ENCODE peak calls at places on chromosome 18, in ten cellular contexts. B is A549, W is GM12891, Y is H54, Q is body of pancreas, S is spleen, D is esophagus muscularis mucosa, P is NB4, A is IMR-90, K is HCT116. F is an unnamed sample.
A peak's percentile ranks its signal among the peaks of the same experiment; 100 is the strongest.

GRCh38 chr18:5515007-5515744 is 28.6 kb downstream of the EPB41L3 start:
- DNase-seq in A (no peak), W (no peak), P (peak; percentile 14), B (no peak), Y (no peak), D (no peak), Q (no peak), S (no peak), K (no peak), F (no peak)

GRCh38 chr18:78725426-78725825 is 254.2 kb upstream of the SALL3 start:
- DNase-seq in K (no peak), B (no peak), W (no peak), Q (no peak), S (peak; percentile 51), A (no peak), P (no peak), D (no peak), Y (no peak), F (no peak)

GRCh38 chr18:46754188-46754587 is 2.7 kb downstream of the ST8SIA5 start:
- DNase-seq in Q (no peak), K (no peak), A (no peak), P (peak; percentile 41), D (no peak), Y (no peak), B (no peak), W (no peak), S (no peak), F (no peak)

GRCh38 chr18:48732767-48733424 is 194.1 kb downstream of the CTIF start:
- DNase-seq in S (no peak), Y (no peak), D (no peak), W (no peak), Q (no peak), P (no peak), A (no peak), K (no peak), B (no peak), F (no peak)

GRCh38 chr18:48955528-48956261 is 4.9 kb upstream of the SMAD7 start:
- DNase-seq in Y (no peak), A (peak; percentile 85), Q (peak; percentile 56), S (peak; percentile 66), B (no peak), W (no peak), D (no peak), P (no peak), K (no peak), F (no peak)

GRCh38 chr18:79744625-79745024 is 53.1 kb upstream of the KCNG2 start:
- DNase-seq in W (no peak), S (peak; percentile 64), B (no peak), Y (no peak), D (no peak), Q (no peak), K (no peak), P (no peak), A (no peak), F (no peak)

GRCh38 chr18:35076556-35076955 is 35.3 kb downstream of the MAPRE2 start:
- DNase-seq in A (peak; percentile 84), K (no peak), W (no peak), B (no peak), S (no peak), P (no peak), Q (no peak), Y (peak; percentile 19), D (no peak), F (no peak)

GRCh38 chr18:60549338-60549960 is 176.9 kb upstream of the MC4R start:
- DNase-seq in Y (no peak), P (peak; percentile 69), W (no peak), K (peak; percentile 66), S (no peak), B (peak; percentile 58), A (peak; percentile 78), D (no peak), Q (peak; percentile 54), F (peak; percentile 79)

GRCh38 chr18:54607213-54607934 is 16.3 kb downstream of the DYNAP start:
- DNase-seq in P (peak; percentile 42), D (no peak), S (no peak), W (no peak), K (no peak), A (peak; percentile 1), B (peak; percentile 16), Y (no peak), Q (peak; percentile 73), F (no peak)
- TF ChIP-seq POLR2A in P (no peak), D (no peak), S (no peak), W (no peak), K (no peak), A (no peak), B (no peak), Y (no peak), Q (peak; percentile 69), F (no peak)

GRCh38 chr18:75213610-75214009 is 3.0 kb downstream of the TSHZ1 start:
- DNase-seq in Y (no peak), D (no peak), A (peak; percentile 36), P (no peak), K (no peak), W (no peak), Q (no peak), B (no peak), S (no peak), F (no peak)

GRCh38 chr18:75216926-75217303 is 6.3 kb downstream of the TSHZ1 start:
- DNase-seq in K (no peak), W (no peak), P (no peak), A (no peak), Q (no peak), Y (no peak), D (peak; percentile 81), S (no peak), B (no peak), F (no peak)

GRCh38 chr18:75215663-75216062 is 5.1 kb downstream of the TSHZ1 start:
- DNase-seq in B (no peak), P (no peak), K (no peak), D (peak; percentile 82), W (no peak), Q (no peak), Y (no peak), S (no peak), A (no peak), F (no peak)

GRCh38 chr18:75216212-75216925 is 5.8 kb downstream of the TSHZ1 start:
- DNase-seq in P (no peak), S (no peak), Y (no peak), Q (no peak), D (peak; percentile 75), A (peak; percentile 20), K (no peak), W (no peak), B (no peak), F (no peak)

GRCh38 chr18:75214766-75215515 is 4.3 kb downstream of the TSHZ1 start:
- DNase-seq in Q (peak; percentile 44), B (no peak), S (no peak), W (no peak), P (no peak), D (peak; percentile 39), A (no peak), Y (no peak), K (no peak), F (no peak)
- TF ChIP-seq POLR2A in Q (no peak), B (no peak), S (no peak), W (no peak), P (no peak), D (no peak), A (no peak), Y (no peak), K (no peak), F (no peak)

GRCh38 chr18:3665780-3666525 is 216.0 kb downstream of the TGIF1 start:
- DNase-seq in A (peak; percentile 91), S (peak; percentile 88), D (peak; percentile 94), Y (peak; percentile 67), W (peak; percentile 44), P (peak; percentile 78), Q (peak; percentile 87), K (peak; percentile 95), B (peak; percentile 93), F (peak; percentile 96)

GRCh38 chr18:3665187-3665586 is 215.2 kb downstream of the TGIF1 start:
- DNase-seq in W (no peak), S (no peak), A (no peak), Q (no peak), B (no peak), Y (no peak), D (no peak), P (no peak), K (no peak), F (no peak)

GRCh38 chr18:3661989-3662388 is 212.0 kb downstream of the TGIF1 start:
- DNase-seq in P (no peak), D (no peak), Y (no peak), W (no peak), B (no peak), Q (no peak), A (no peak), S (no peak), K (no peak), F (no peak)

GRCh38 chr18:3664563-3665178 is 214.7 kb downstream of the TGIF1 start:
- DNase-seq in S (no peak), Q (peak; percentile 27), A (no peak), Y (no peak), B (peak; percentile 54), D (no peak), K (no peak), W (no peak), P (peak; percentile 64), F (peak; percentile 73)

DNA sequence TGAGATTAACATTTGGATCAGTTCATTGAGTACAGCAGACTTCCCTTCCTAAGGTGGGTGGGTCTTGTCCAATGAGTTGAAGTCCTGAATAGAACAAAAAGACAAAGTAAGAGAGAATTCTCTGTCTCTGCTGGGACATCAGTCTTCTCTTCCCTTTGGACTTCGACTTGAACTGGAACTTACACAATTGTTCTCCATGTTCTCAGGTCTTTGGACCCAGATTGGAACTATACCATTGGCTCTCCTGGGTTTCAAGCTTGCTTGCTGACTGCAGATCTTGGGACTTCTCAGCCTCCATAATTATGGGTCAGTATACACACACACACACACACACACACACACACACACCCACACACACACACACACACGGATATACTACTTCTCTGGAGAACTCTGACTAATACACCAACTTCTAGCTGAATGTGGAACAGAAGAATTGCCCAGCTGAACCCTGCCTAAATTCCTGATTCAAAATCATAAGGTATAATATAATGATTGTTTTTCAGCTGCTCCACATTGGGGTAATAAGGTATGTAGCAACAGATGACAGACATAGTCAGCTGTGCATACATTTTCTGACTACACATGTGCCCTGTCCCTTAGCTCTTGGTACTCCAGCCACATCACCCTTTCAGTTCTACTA is 214.0 kb downstream of the TGIF1 start:
- DNase-seq in S (no peak), D (no peak), K (no peak), P (no peak), A (no peak), Q (no peak), B (no peak), W (no peak), Y (no peak), F (no peak)
- TF ChIP-seq POLR2A in S (no peak), D (no peak), K (no peak), P (no peak), A (no peak), Q (no peak), B (no peak), W (no peak), Y (no peak), F (no peak)

GRCh38 chr18:50307400-50307737 is 19.9 kb upstream of the CXXC1 start:
- DNase-seq in K (no peak), P (no peak), B (no peak), Y (no peak), S (no peak), A (no peak), Q (no peak), W (no peak), D (no peak), F (no peak)

GRCh38 chr18:50311573-50312106 is 24.1 kb upstream of the CXXC1 start:
- DNase-seq in P (peak; percentile 25), B (no peak), W (no peak), Y (no peak), K (no peak), D (no peak), A (no peak), Q (peak; percentile 49), S (no peak), F (no peak)

GRCh38 chr18:50306944-50307343 is 19.5 kb upstream of the CXXC1 start:
- DNase-seq in D (no peak), P (peak; percentile 65), A (peak; percentile 16), K (no peak), Y (no peak), S (no peak), Q (no peak), B (no peak), W (no peak), F (no peak)

GRCh38 chr18:50310080-50310479 is 22.6 kb upstream of the CXXC1 start:
- DNase-seq in S (no peak), B (no peak), A (no peak), Y (no peak), P (no peak), D (no peak), W (no peak), Q (no peak), K (no peak), F (no peak)

DNA sequence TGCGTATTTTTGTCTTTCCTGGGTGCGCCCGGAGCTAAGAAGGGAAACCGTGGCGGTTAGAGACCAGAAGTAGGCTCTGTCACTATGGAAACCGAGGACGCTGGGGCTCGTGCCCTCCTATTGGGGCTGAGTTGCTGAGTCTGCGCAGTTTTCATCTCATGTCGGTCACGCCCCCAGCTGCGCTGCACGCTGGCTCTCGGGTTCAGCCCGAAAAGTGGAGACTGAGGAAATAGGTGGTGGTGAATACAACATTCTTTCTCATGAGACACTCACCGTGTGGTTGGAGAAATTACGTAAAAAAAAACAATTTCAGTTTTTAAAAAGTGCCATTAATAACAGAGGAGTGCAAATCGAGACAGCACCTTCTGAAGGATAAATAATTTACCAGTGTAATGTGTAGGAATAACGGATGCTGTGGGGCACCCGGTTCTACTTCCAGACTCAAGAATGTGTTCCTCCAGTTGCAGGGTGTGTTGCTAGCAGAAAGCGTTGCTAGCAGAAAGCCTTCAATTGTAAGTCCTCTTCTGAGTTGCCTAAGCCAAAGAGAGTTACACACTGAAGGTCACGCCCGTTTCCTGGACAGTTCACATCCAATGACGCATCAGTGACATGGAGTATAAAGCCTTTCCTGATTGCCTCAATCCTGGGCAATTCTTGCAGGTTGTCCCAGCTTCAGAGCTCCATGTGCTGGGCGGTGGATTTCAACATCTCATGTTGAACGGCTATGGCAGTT is 20.4 kb upstream of the CXXC1 start:
- DNase-seq in K (no peak), Q (peak; percentile 97), P (peak; percentile 97), B (peak; percentile 88), S (peak; percentile 96), A (peak; percentile 85), W (peak; percentile 72), Y (peak; percentile 36), D (no peak), F (peak; percentile 86)
- TF ChIP-seq POLR2A in K (no peak), Q (no peak), P (no peak), B (no peak), S (no peak), A (no peak), W (peak; percentile 39), Y (no peak), D (no peak), F (peak; percentile 34)

F was measured in erythroblast.